ENCODE peak calls at places on chromosomes 13 and 19, in ten cellular contexts. T is activated CD4-positive, alpha-beta T cell treated with anti-CD3 and anti-CD28 coated beads, Interleukin-2, amount 50 U/mL, for 24 hours; H is cardiac fibroblast; I is A549; Z is H4; V is osteocyte; U is NCI-H774; N is stimulated activated CD4-positive, alpha-beta T cell treated with anti-CD3 and anti-CD28 coated beads, Interleukin-12 subunit alpha, Interleukin-12 subunit beta, amount 100 ng/mL, for 48 hours; R is hepatic stellate cell; C is HS-27A. B is an unnamed sample.

GRCh38 chr19:10565028-10565566 is 713 bp downstream of the KRI1 start:
- DNase-seq in T (no peak), H (peak), I (peak), Z (peak), V (no peak), U (no peak), N (no peak), R (peak), C (no peak), B (peak)

GRCh38 chr19:16594131-16594586 is 21.9 kb upstream of the SLC35E1 start:
- DNase-seq in T (no peak), H (no peak), I (no peak), Z (no peak), V (no peak), U (no peak), N (no peak), R (no peak), C (no peak), B (no peak)

GRCh38 chr19:9857076-9857721 is 22.1 kb downstream of the PIN1 start:
- DNase-seq in T (no peak), H (no peak), I (no peak), Z (no peak), V (no peak), U (no peak), N (no peak), R (no peak), C (no peak), B (no peak)

GRCh38 chr13:93146584-93147292 is 79.9 kb upstream of the GPC6 start:
- DNase-seq in T (no peak), H (peak), I (no peak), Z (peak), V (no peak), U (no peak), N (no peak), R (peak), C (no peak), B (peak)

GRCh38 chr19:38064661-38065425 is 157.8 kb downstream of the SIPA1L3 start:
- DNase-seq in T (no peak), H (no peak), I (no peak), Z (no peak), V (no peak), U (no peak), N (no peak), R (no peak), C (no peak), B (no peak)

GRCh38 chr19:10093295-10094186 is 7.4 kb downstream of the SHFL start:
- DNase-seq in T (no peak), H (no peak), I (no peak), Z (no peak), V (no peak), U (no peak), N (no peak), R (no peak), C (no peak), B (peak)

GRCh38 chr19:15265849-15266248 is 33.6 kb upstream of the EPHX3 start:
- DNase-seq in T (no peak), H (peak), I (no peak), Z (peak), V (peak), U (peak), N (no peak), R (peak), C (peak), B (peak)

GRCh38 chr13:48783181-48783630 is 129.5 kb downstream of the CYSLTR2 start:
- DNase-seq in T (no peak), H (peak), I (peak), Z (peak), V (no peak), U (no peak), N (no peak), R (peak), C (peak), B (peak)

GRCh38 chr19:38433268-38433733 is at the start of gene RYR1:
- DNase-seq in T (no peak), H (peak), I (peak), Z (no peak), V (no peak), U (no peak), N (no peak), R (peak), C (no peak), B (peak)

GRCh38 chr19:32812036-32812435 is 57.5 kb downstream of the SLC7A9 start:
- DNase-seq in T (no peak), H (no peak), I (no peak), Z (no peak), V (no peak), U (no peak), N (no peak), R (no peak), C (no peak), B (no peak)

GRCh38 chr13:113927661-113928581 is 46.0 kb downstream of the C13orf46 start:
- DNase-seq in T (no peak), H (peak), I (no peak), Z (no peak), V (peak), U (no peak), N (no peak), R (peak), C (peak), B (peak)

GRCh38 chr19:23999821-24000610 is 85.3 kb downstream of the ZNF726 start:
- DNase-seq in T (no peak), H (no peak), I (no peak), Z (no peak), V (no peak), U (no peak), N (no peak), R (no peak), C (no peak), B (no peak)

GRCh38 chr19:37304190-37304883 is 66.6 kb upstream of the ZNF527 start:
- DNase-seq in T (no peak), H (no peak), I (no peak), Z (no peak), V (no peak), U (peak), N (no peak), R (no peak), C (no peak), B (no peak)

GRCh38 chr19:35127871-35128270 is 7.0 kb downstream of the LGI4 start:
- DNase-seq in T (no peak), H (no peak), I (no peak), Z (no peak), V (no peak), U (no peak), N (no peak), R (no peak), C (no peak), B (no peak)

GRCh38 chr13:36130542-36131214 is 504 bp downstream of the DCLK1 start:
- DNase-seq in T (no peak), H (peak), I (no peak), Z (no peak), V (no peak), U (peak), N (no peak), R (no peak), C (no peak), B (peak)

GRCh38 chr19:1856345-1856697 is 7.1 kb downstream of the KLF16 start:
- DNase-seq in T (no peak), H (no peak), I (no peak), Z (no peak), V (no peak), U (no peak), N (no peak), R (no peak), C (no peak), B (no peak)

GRCh38 chr13:107962209-107962608 is 253.1 kb downstream of the LIG4 start:
- DNase-seq in T (no peak), H (no peak), I (no peak), Z (no peak), V (no peak), U (no peak), N (no peak), R (no peak), C (no peak), B (no peak)